ENCODE peak calls at places on chromosome 13, in six cellular contexts. E is aorta, Q is heart right ventricle, K is brain microvascular endothelial cell, W is GM23338, I is left lung. L is an unnamed sample. For H3K36me3, the result is how much of the 10 kb centered on the place peaks cover.

GRCh38 chr13:83752141-83752540 is 130.1 kb downstream of the SLITRK1 start:
- DNase-seq in E (no peak), Q (no peak), K (peak), W (no peak), I (no peak), L (no peak)

GRCh38 chr13:64293923-64294322 is 2878.3 kb upstream of the PCDH20 start:
- DNase-seq in E (no peak), Q (no peak), K (no peak), W (no peak), I (no peak), L (no peak)

GRCh38 chr13:94153586-94153985 is 325.9 kb downstream of the DCT start:
- DNase-seq in E (no peak), Q (no peak), K (no peak), W (no peak), I (no peak), L (no peak)

GRCh38 chr13:91072511-91072910 is 275.0 kb upstream of the MIR17HG start:
- DNase-seq in E (no peak), Q (no peak), K (no peak), W (no peak), I (no peak), L (no peak)

GRCh38 chr13:97221491-97221890 is 642 bp upstream of the MBNL2 start:
- DNase-seq in E (no peak), Q (no peak), K (no peak), W (no peak), I (no peak), L (no peak)

GRCh38 chr13:100512422-100512821 is 76.2 kb downstream of the GGACT start:
- DNase-seq in E (no peak), Q (no peak), K (peak), W (no peak), I (no peak), L (no peak)

GRCh38 chr13:40442191-40442590 is 224.2 kb downstream of the FOXO1 start:
- DNase-seq in E (no peak), Q (no peak), K (no peak), W (no peak), I (no peak), L (no peak)

GRCh38 chr13:51950722-51951121 is 60.5 kb downstream of the ATP7B start:
- DNase-seq in E (no peak), Q (peak), K (no peak), W (no peak), I (no peak), L (no peak)

GRCh38 chr13:51286135-51287002 is 53.1 kb upstream of the SERPINE3 start:
- DNase-seq in E (peak), Q (peak), K (peak), W (peak), I (peak), L (peak)

GRCh38 chr13:97810152-97810551 is 143.3 kb upstream of the IPO5 start:
- DNase-seq in E (no peak), Q (no peak), K (peak), W (peak), I (no peak), L (no peak)

GRCh38 chr13:40048551-40048950 is 393.1 kb downstream of the COG6 start:
- DNase-seq in E (no peak), Q (no peak), K (no peak), W (no peak), I (no peak), L (no peak)

GRCh38 chr13:29514720-29515310 is 80.7 kb downstream of the SLC7A1 start:
- DNase-seq in E (no peak), Q (no peak), K (no peak), W (no peak), I (no peak), L (no peak)

GRCh38 chr13:29516012-29516411 is 79.5 kb downstream of the SLC7A1 start:
- DNase-seq in E (no peak), Q (no peak), K (no peak), W (no peak), I (no peak), L (no peak)

GRCh38 chr13:29515372-29515771 is 80.1 kb downstream of the SLC7A1 start:
- DNase-seq in E (no peak), Q (no peak), K (no peak), W (no peak), I (no peak), L (no peak)

GRCh38 chr13:29513002-29513980 is 82.2 kb downstream of the SLC7A1 start:
- DNase-seq in E (no peak), Q (no peak), K (no peak), W (no peak), I (no peak), L (no peak)

GRCh38 chr13:29513981-29514719 is 81.3 kb downstream of the SLC7A1 start:
- DNase-seq in E (no peak), Q (no peak), K (no peak), W (no peak), I (no peak), L (no peak)
- H3K36me3 ChIP-seq in E (under half), Q (half or more), K (half or more), W (under half), I (half or more), L (under half)

GRCh38 chr13:43805681-43806128 is 18.9 kb upstream of the ENOX1 start:
- DNase-seq in E (no peak), Q (no peak), K (peak), W (peak), I (no peak), L (no peak)

GRCh38 chr13:43800828-43801227 is 14.1 kb upstream of the ENOX1 start:
- DNase-seq in E (no peak), Q (no peak), K (no peak), W (no peak), I (no peak), L (no peak)

GRCh38 chr13:43805071-43805468 is 18.3 kb upstream of the ENOX1 start:
- DNase-seq in E (no peak), Q (no peak), K (peak), W (peak), I (no peak), L (no peak)

GRCh38 chr13:43802511-43802910 is 15.7 kb upstream of the ENOX1 start:
- DNase-seq in E (no peak), Q (no peak), K (no peak), W (no peak), I (no peak), L (no peak)

GRCh38 chr13:43804461-43805070 is 17.8 kb upstream of the ENOX1 start:
- DNase-seq in E (no peak), Q (peak), K (peak), W (peak), I (no peak), L (no peak)
- H3K27ac ChIP-seq in E (no peak), Q (no peak), K (peak), W (peak), I (no peak), L (no peak)

DNA sequence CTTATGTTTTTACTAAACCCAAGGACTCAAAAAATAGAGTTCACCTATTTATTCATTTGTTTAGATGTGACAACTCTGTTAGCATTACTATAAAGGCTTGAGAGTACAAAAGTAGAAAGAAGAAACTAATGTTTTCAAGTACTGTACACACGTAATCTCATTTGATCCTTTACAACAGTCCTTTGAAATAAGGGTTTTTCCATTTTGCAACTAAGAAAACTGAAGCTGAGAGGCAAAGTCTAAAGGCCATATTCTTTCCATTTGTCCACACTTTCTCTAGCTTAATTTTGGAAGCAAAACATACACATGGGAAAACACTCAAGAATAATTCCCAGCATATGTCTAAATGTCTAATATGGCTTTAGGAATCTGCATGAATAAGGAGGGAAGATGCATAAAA is 34.1 kb downstream of the ZAR1L start:
- DNase-seq in E (no peak), Q (no peak), K (no peak), W (no peak), I (no peak), L (no peak)
- H3K36me3 ChIP-seq in E (under half), Q (half or more), K (under half), W (under half), I (half or more), L (under half)

DNA sequence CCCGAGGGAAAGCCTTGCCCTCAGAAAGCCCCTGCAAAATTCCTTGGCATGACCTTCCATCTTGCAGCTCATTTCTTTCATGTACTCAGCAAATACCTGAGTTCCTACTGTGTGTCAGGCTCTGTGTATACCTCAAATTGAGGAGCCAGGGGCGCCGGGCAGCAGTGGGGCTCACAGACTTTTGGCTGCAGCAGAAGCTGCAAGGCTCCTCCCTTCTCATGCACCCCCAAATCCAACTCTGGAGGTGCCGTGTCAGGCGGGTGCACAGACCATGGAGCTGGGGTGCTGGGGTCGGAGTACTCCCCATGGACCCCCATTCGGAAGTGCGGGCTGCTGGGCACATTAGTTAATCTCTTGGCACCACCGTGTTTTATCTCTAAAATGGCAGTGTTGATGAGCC is 72.3 kb downstream of the COL4A2 start:
- DNase-seq in E (no peak), Q (no peak), K (no peak), W (no peak), I (no peak), L (no peak)
- H3K27ac ChIP-seq in E (peak), Q (peak), K (peak), W (no peak), I (no peak), L (no peak)

GRCh38 chr13:112793545-112794445 is 104.0 kb downstream of the ATP11A start:
- DNase-seq in E (no peak), Q (no peak), K (no peak), W (no peak), I (no peak), L (no peak)

GRCh38 chr13:112791662-112792440 is 102.0 kb downstream of the ATP11A start:
- DNase-seq in E (no peak), Q (no peak), K (no peak), W (no peak), I (peak), L (no peak)

GRCh38 chr13:112790735-112791641 is 101.2 kb downstream of the ATP11A start:
- DNase-seq in E (no peak), Q (no peak), K (no peak), W (no peak), I (no peak), L (no peak)

GRCh38 chr13:112795277-112795676 is 105.4 kb downstream of the ATP11A start:
- DNase-seq in E (no peak), Q (no peak), K (no peak), W (no peak), I (no peak), L (no peak)

GRCh38 chr13:112792511-112792910 is 102.7 kb downstream of the ATP11A start:
- DNase-seq in E (no peak), Q (no peak), K (no peak), W (no peak), I (no peak), L (no peak)
- H3K36me3 ChIP-seq in E (under half), Q (under half), K (under half), W (under half), I (under half), L (under half)

L was measured in pancreas.